ENCODE peak calls at places on chromosomes 12 and 14, in four cellular contexts. N is HCT116; L is naive thymus-derived CD4-positive, alpha-beta T cell; K is tibial artery. S is an unnamed sample. For H3K4me1, the result is how much of the 10 kb centered on the place peaks cover.

GRCh38 chr12:104387190-104387589 is 69.6 kb upstream of the CHST11 start:
- DNase-seq in N (no peak), L (no peak), K (no peak), S (no peak)

GRCh38 chr12:9134981-9135628 is 19.4 kb upstream of the A2M start:
- DNase-seq in N (peak), L (no peak), K (no peak), S (no peak)

GRCh38 chr12:2768224-2768961 is 26.4 kb upstream of the FKBP4 start:
- DNase-seq in N (no peak), L (no peak), K (no peak), S (no peak)

GRCh38 chr12:95182868-95183415 is 34.3 kb downstream of the FGD6 start:
- DNase-seq in N (peak), L (no peak), K (no peak), S (no peak)

GRCh38 chr12:29152223-29152868 is 3.3 kb downstream of the FAR2 start:
- DNase-seq in N (no peak), L (no peak), K (no peak), S (no peak)

GRCh38 chr12:42686514-42687172 is 97.1 kb upstream of the PRICKLE1 start:
- DNase-seq in N (no peak), L (no peak), K (no peak), S (no peak)

GRCh38 chr12:100348657-100349454 is 8.0 kb upstream of the SLC17A8 start:
- DNase-seq in N (peak), L (no peak), K (no peak), S (peak)

GRCh38 chr12:53184828-53185227 is 4.1 kb upstream of the CSAD start:
- DNase-seq in N (no peak), L (no peak), K (no peak), S (no peak)

GRCh38 chr14:67137744-67138371 is 51.4 kb upstream of the GARIN2 start:
- DNase-seq in N (no peak), L (no peak), K (no peak), S (peak)

GRCh38 chr12:26751179-26751578 is 81.8 kb downstream of the ITPR2 start:
- DNase-seq in N (no peak), L (no peak), K (no peak), S (no peak)

GRCh38 chr12:26750531-26751171 is 82.3 kb downstream of the ITPR2 start:
- DNase-seq in N (no peak), L (no peak), K (no peak), S (peak)

GRCh38 chr12:26748741-26749431 is 84.1 kb downstream of the ITPR2 start:
- DNase-seq in N (no peak), L (no peak), K (no peak), S (no peak)

GRCh38 chr12:26748412-26748740 is 84.6 kb downstream of the ITPR2 start:
- DNase-seq in N (no peak), L (no peak), K (no peak), S (no peak)

GRCh38 chr12:26749781-26750180 is 83.2 kb downstream of the ITPR2 start:
- DNase-seq in N (no peak), L (no peak), K (no peak), S (no peak)
- H3K4me1 ChIP-seq in N (under half), L (under half), K (under half), S (under half)

GRCh38 chr12:66767454-66768002 is 88.7 kb upstream of the GRIP1 start:
- DNase-seq in N (no peak), L (no peak), K (no peak), S (no peak)
- H3K4me1 ChIP-seq in N (under half), L (under half), K (under half), S (under half)

DNA sequence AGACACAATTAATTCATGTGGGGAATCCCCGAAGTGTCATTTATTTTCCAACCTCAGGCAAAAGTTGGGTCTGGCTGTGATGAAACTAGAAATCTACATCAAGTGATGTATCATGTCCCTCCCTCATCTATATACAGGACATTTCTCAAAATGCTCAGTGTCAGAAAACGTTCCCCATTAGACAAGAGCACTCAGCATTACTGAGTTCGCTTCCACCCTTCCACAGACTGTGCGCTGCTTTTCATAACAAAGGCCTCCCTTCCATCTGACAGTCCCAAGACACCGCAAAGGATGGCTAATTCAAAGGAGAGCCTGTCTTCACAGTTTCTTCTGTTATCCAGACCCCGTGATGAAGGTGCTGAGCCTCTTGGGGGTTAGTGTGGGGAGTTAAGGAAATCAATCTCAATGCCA is 7.6 kb downstream of the CCDC88C start:
- DNase-seq in N (no peak), L (no peak), K (no peak), S (peak)
- H3K4me1 ChIP-seq in N (under half), L (half or more), K (under half), S (half or more)

GRCh38 chr12:46386877-46387629 is 14.5 kb upstream of the SLC38A2 start:
- DNase-seq in N (no peak), L (no peak), K (peak), S (no peak)

GRCh38 chr12:46387697-46388096 is 15.1 kb upstream of the SLC38A2 start:
- DNase-seq in N (no peak), L (no peak), K (no peak), S (peak)

GRCh38 chr12:46384451-46385301 is 12.1 kb upstream of the SLC38A2 start:
- DNase-seq in N (no peak), L (no peak), K (no peak), S (no peak)

GRCh38 chr12:46385439-46385838 is 12.9 kb upstream of the SLC38A2 start:
- DNase-seq in N (no peak), L (no peak), K (no peak), S (no peak)

DNA sequence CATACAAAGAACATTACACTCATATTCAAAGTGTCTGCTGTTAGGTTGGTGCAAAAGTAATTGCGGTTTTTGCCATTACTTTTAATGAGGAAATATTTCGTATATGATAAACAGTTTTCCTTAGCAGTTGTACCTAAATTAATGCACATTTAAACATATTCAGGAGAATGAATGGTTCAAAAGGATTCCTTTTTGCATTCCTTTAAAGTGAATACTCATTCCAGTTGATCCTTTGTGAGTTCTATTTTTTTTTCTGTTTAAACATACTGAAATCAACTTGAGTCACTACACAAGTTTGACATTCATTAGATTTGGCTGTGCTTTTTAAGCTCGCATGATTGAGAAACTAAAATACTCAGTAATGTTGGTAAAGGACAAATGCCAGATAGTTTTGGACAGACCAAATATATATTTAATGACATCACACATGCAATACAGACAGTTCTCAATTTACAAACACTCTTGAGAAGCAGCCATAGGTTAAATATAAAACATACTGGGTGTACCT is 13.8 kb upstream of the SLC38A2 start:
- DNase-seq in N (no peak), L (no peak), K (no peak), S (no peak)
- H3K4me1 ChIP-seq in N (half or more), L (under half), K (half or more), S (under half)

DNA sequence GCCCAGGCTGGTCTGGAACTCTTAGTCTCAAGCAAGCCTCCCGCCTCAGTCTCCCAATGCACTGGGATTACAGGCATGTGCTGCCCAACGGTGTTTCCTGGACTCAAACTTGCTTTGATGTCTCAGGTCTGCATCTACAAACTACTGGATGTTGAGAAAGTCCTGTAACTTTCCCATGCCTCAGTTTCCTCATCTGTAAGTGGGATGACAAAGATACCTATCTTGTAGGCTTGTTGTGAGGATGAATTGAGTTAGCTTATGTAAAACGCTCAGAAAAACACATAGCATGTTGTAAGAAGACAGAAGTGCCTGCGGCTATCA is 63.6 kb upstream of the NUDT4 start:
- DNase-seq in N (no peak), L (no peak), K (no peak), S (no peak)
- H3K4me1 ChIP-seq in N (under half), L (under half), K (under half), S (under half)

GRCh38 chr14:21097616-21098133 is 780 bp downstream of the ZNF219 start:
- DNase-seq in N (no peak), L (no peak), K (no peak), S (no peak)
- H3K4me1 ChIP-seq in N (under half), L (under half), K (under half), S (under half)

DNA sequence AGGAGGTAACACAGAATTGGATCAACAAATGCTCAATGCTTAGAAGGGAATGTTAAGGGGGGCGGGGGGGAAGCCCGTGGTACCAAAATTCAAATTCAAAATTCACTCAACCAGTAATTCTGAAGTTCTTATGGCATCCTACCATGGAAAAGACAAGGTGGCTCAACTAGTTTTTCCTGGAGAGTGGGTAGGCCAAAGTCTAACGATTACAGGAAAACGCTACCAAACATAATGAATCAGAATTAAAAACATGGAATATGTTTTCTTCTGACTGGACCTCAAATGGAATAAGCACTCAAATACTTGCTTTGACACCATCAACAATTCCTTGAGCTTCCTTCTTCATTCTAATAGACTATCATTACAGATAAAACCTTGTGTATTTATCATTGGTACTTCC is 2.3 kb downstream of the NACA start:
- DNase-seq in N (no peak), L (no peak), K (no peak), S (no peak)
- H3K4me1 ChIP-seq in N (under half), L (half or more), K (under half), S (half or more)

DNA sequence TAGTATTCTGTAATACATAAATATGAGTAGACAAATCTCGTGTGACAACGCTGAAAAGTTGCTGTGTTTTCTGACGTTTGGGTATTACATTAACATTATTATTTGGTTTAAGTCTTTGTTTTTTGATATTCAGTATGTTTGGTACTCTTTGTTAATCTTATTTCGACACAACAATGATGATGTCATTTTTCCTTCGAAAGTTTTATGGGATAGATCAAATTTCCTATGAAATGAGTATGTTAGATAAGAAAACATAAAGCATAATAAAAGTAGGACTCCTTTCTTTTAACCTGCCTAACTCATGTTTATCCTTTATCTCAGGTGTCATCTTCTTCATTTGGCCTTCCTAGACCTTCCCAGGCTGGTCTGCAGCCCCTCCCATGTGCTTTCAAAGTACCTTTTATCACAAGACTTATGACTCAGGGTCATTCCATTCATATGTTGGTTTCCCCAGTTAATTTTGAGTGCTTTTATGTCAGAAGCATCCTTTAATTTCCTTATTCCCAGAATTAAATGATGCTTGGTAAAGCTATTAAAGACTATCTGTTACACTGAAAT is 322.0 kb downstream of the RAD51B start:
- DNase-seq in N (peak), L (no peak), K (no peak), S (no peak)
- H3K4me1 ChIP-seq in N (half or more), L (under half), K (under half), S (under half)

S was measured in CD4-positive, CD25-positive, alpha-beta regulatory T cell.